ENCODE peak calls at places on chromosomes 3 and 15, in ten cellular contexts. One of them, this sample, is unnamed.
A peak's percentile ranks its signal among the peaks of the same experiment; 100 is the strongest.

GRCh38 chr3:123036352-123037014 is 8.9 kb upstream of the SEMA5B start:
- DNase-seq in stimulated activated CD4-positive, alpha-beta T cell treated with anti-CD3 and anti-CD28 coated beads, Interleukin-12 subunit alpha, Interleukin-12 subunit beta, amount 100 ng/mL, for 24 hours: no peak
- DNase-seq in A673: peak; percentile 35
- DNase-seq in HS-27A: no peak
- DNase-seq in activated CD8-positive, alpha-beta memory T cell treated with anti-CD3 and anti-CD28 coated beads, Interleukin-2, amount 10 ng/mL, durations not matched to agents 7 days and 5 days: no peak
- DNase-seq in stimulated activated naive B cell treated with anti-CD40 and anti-IgM and Interleukin-4, amounts not matched to agents 10 μg/mL and 1 μg/mL and 100 μg/mL, for 72 hours: no peak
- DNase-seq in frontal cortex: no peak
- DNase-seq in psoas muscle: no peak
- DNase-seq in naive thymus-derived CD8-positive, alpha-beta T cell: no peak
- DNase-seq in skeletal muscle cell: peak; percentile 25
- DNase-seq in this sample: peak; percentile 82

GRCh38 chr15:47471020-47471419 is 246.3 kb upstream of the SEMA6D start:
- DNase-seq in A673: no peak
- DNase-seq in psoas muscle: no peak
- DNase-seq in stimulated activated naive B cell treated with anti-CD40 and anti-IgM and Interleukin-4, amounts not matched to agents 10 μg/mL and 1 μg/mL and 100 μg/mL, for 72 hours: no peak
- DNase-seq in activated CD8-positive, alpha-beta memory T cell treated with anti-CD3 and anti-CD28 coated beads, Interleukin-2, amount 10 ng/mL, durations not matched to agents 7 days and 5 days: no peak
- DNase-seq in frontal cortex: no peak
- DNase-seq in HS-27A: no peak
- DNase-seq in stimulated activated CD4-positive, alpha-beta T cell treated with anti-CD3 and anti-CD28 coated beads, Interleukin-12 subunit alpha, Interleukin-12 subunit beta, amount 100 ng/mL, for 24 hours: no peak
- DNase-seq in naive thymus-derived CD8-positive, alpha-beta T cell: no peak
- DNase-seq in skeletal muscle cell: no peak
- DNase-seq in this sample: no peak

GRCh38 chr3:122977645-122978466 is 49.7 kb downstream of the SEMA5B start:
- DNase-seq in A673: peak; percentile 49
- DNase-seq in activated CD8-positive, alpha-beta memory T cell treated with anti-CD3 and anti-CD28 coated beads, Interleukin-2, amount 10 ng/mL, durations not matched to agents 7 days and 5 days: no peak
- DNase-seq in skeletal muscle cell: peak; percentile 80
- DNase-seq in frontal cortex: peak; percentile 54
- DNase-seq in stimulated activated CD4-positive, alpha-beta T cell treated with anti-CD3 and anti-CD28 coated beads, Interleukin-12 subunit alpha, Interleukin-12 subunit beta, amount 100 ng/mL, for 24 hours: no peak
- DNase-seq in stimulated activated naive B cell treated with anti-CD40 and anti-IgM and Interleukin-4, amounts not matched to agents 10 μg/mL and 1 μg/mL and 100 μg/mL, for 72 hours: no peak
- DNase-seq in HS-27A: peak; percentile 83
- DNase-seq in naive thymus-derived CD8-positive, alpha-beta T cell: no peak
- DNase-seq in psoas muscle: no peak
- DNase-seq in this sample: peak; percentile 83

GRCh38 chr3:17640466-17640865 is 102.0 kb downstream of the TBC1D5 start:
- DNase-seq in HS-27A: no peak
- DNase-seq in A673: no peak
- DNase-seq in psoas muscle: no peak
- DNase-seq in stimulated activated naive B cell treated with anti-CD40 and anti-IgM and Interleukin-4, amounts not matched to agents 10 μg/mL and 1 μg/mL and 100 μg/mL, for 72 hours: no peak
- DNase-seq in frontal cortex: no peak
- DNase-seq in stimulated activated CD4-positive, alpha-beta T cell treated with anti-CD3 and anti-CD28 coated beads, Interleukin-12 subunit alpha, Interleukin-12 subunit beta, amount 100 ng/mL, for 24 hours: no peak
- DNase-seq in activated CD8-positive, alpha-beta memory T cell treated with anti-CD3 and anti-CD28 coated beads, Interleukin-2, amount 10 ng/mL, durations not matched to agents 7 days and 5 days: no peak
- DNase-seq in skeletal muscle cell: no peak
- DNase-seq in naive thymus-derived CD8-positive, alpha-beta T cell: no peak
- DNase-seq in this sample: peak; percentile 36

GRCh38 chr3:130258532-130258952 is 86.9 kb upstream of the COL6A5 start:
- DNase-seq in stimulated activated naive B cell treated with anti-CD40 and anti-IgM and Interleukin-4, amounts not matched to agents 10 μg/mL and 1 μg/mL and 100 μg/mL, for 72 hours: no peak
- DNase-seq in stimulated activated CD4-positive, alpha-beta T cell treated with anti-CD3 and anti-CD28 coated beads, Interleukin-12 subunit alpha, Interleukin-12 subunit beta, amount 100 ng/mL, for 24 hours: no peak
- DNase-seq in naive thymus-derived CD8-positive, alpha-beta T cell: no peak
- DNase-seq in psoas muscle: no peak
- DNase-seq in skeletal muscle cell: peak; percentile 9
- DNase-seq in A673: no peak
- DNase-seq in activated CD8-positive, alpha-beta memory T cell treated with anti-CD3 and anti-CD28 coated beads, Interleukin-2, amount 10 ng/mL, durations not matched to agents 7 days and 5 days: no peak
- DNase-seq in HS-27A: no peak
- DNase-seq in frontal cortex: no peak
- DNase-seq in this sample: peak; percentile 91

GRCh38 chr3:46845860-46846623 is 17.2 kb downstream of the MYL3 start:
- DNase-seq in skeletal muscle cell: peak; percentile 24
- DNase-seq in stimulated activated CD4-positive, alpha-beta T cell treated with anti-CD3 and anti-CD28 coated beads, Interleukin-12 subunit alpha, Interleukin-12 subunit beta, amount 100 ng/mL, for 24 hours: peak; percentile 36
- DNase-seq in activated CD8-positive, alpha-beta memory T cell treated with anti-CD3 and anti-CD28 coated beads, Interleukin-2, amount 10 ng/mL, durations not matched to agents 7 days and 5 days: peak; percentile 72
- DNase-seq in naive thymus-derived CD8-positive, alpha-beta T cell: peak; percentile 83
- DNase-seq in frontal cortex: peak; percentile 80
- DNase-seq in A673: peak; percentile 68
- DNase-seq in psoas muscle: peak; percentile 84
- DNase-seq in HS-27A: peak; percentile 47
- DNase-seq in stimulated activated naive B cell treated with anti-CD40 and anti-IgM and Interleukin-4, amounts not matched to agents 10 μg/mL and 1 μg/mL and 100 μg/mL, for 72 hours: peak; percentile 76
- DNase-seq in this sample: peak; percentile 58

GRCh38 chr15:98503970-98504369 is 144.4 kb upstream of the IGF1R start:
- DNase-seq in naive thymus-derived CD8-positive, alpha-beta T cell: no peak
- DNase-seq in A673: no peak
- DNase-seq in stimulated activated CD4-positive, alpha-beta T cell treated with anti-CD3 and anti-CD28 coated beads, Interleukin-12 subunit alpha, Interleukin-12 subunit beta, amount 100 ng/mL, for 24 hours: no peak
- DNase-seq in psoas muscle: no peak
- DNase-seq in frontal cortex: no peak
- DNase-seq in skeletal muscle cell: no peak
- DNase-seq in activated CD8-positive, alpha-beta memory T cell treated with anti-CD3 and anti-CD28 coated beads, Interleukin-2, amount 10 ng/mL, durations not matched to agents 7 days and 5 days: no peak
- DNase-seq in stimulated activated naive B cell treated with anti-CD40 and anti-IgM and Interleukin-4, amounts not matched to agents 10 μg/mL and 1 μg/mL and 100 μg/mL, for 72 hours: no peak
- DNase-seq in HS-27A: no peak
- DNase-seq in this sample: peak; percentile 24

GRCh38 chr3:145798691-145799550 is 362.1 kb downstream of the PLOD2 start:
- DNase-seq in stimulated activated CD4-positive, alpha-beta T cell treated with anti-CD3 and anti-CD28 coated beads, Interleukin-12 subunit alpha, Interleukin-12 subunit beta, amount 100 ng/mL, for 24 hours: no peak
- DNase-seq in A673: peak; percentile 58
- DNase-seq in stimulated activated naive B cell treated with anti-CD40 and anti-IgM and Interleukin-4, amounts not matched to agents 10 μg/mL and 1 μg/mL and 100 μg/mL, for 72 hours: no peak
- DNase-seq in naive thymus-derived CD8-positive, alpha-beta T cell: no peak
- DNase-seq in psoas muscle: no peak
- DNase-seq in activated CD8-positive, alpha-beta memory T cell treated with anti-CD3 and anti-CD28 coated beads, Interleukin-2, amount 10 ng/mL, durations not matched to agents 7 days and 5 days: no peak
- DNase-seq in skeletal muscle cell: no peak
- DNase-seq in HS-27A: no peak
- DNase-seq in frontal cortex: no peak
- DNase-seq in this sample: no peak

GRCh38 chr3:44981751-44982150 is 5.7 kb downstream of the EXOSC7 start:
- DNase-seq in skeletal muscle cell: no peak
- DNase-seq in activated CD8-positive, alpha-beta memory T cell treated with anti-CD3 and anti-CD28 coated beads, Interleukin-2, amount 10 ng/mL, durations not matched to agents 7 days and 5 days: no peak
- DNase-seq in HS-27A: no peak
- DNase-seq in frontal cortex: no peak
- DNase-seq in stimulated activated naive B cell treated with anti-CD40 and anti-IgM and Interleukin-4, amounts not matched to agents 10 μg/mL and 1 μg/mL and 100 μg/mL, for 72 hours: no peak
- DNase-seq in A673: no peak
- DNase-seq in naive thymus-derived CD8-positive, alpha-beta T cell: no peak
- DNase-seq in psoas muscle: no peak
- DNase-seq in stimulated activated CD4-positive, alpha-beta T cell treated with anti-CD3 and anti-CD28 coated beads, Interleukin-12 subunit alpha, Interleukin-12 subunit beta, amount 100 ng/mL, for 24 hours: no peak
- DNase-seq in this sample: no peak

GRCh38 chr3:180492047-180492446 is 109.9 kb upstream of the TTC14 start:
- DNase-seq in activated CD8-positive, alpha-beta memory T cell treated with anti-CD3 and anti-CD28 coated beads, Interleukin-2, amount 10 ng/mL, durations not matched to agents 7 days and 5 days: no peak
- DNase-seq in frontal cortex: no peak
- DNase-seq in HS-27A: no peak
- DNase-seq in naive thymus-derived CD8-positive, alpha-beta T cell: no peak
- DNase-seq in psoas muscle: no peak
- DNase-seq in stimulated activated naive B cell treated with anti-CD40 and anti-IgM and Interleukin-4, amounts not matched to agents 10 μg/mL and 1 μg/mL and 100 μg/mL, for 72 hours: no peak
- DNase-seq in A673: no peak
- DNase-seq in stimulated activated CD4-positive, alpha-beta T cell treated with anti-CD3 and anti-CD28 coated beads, Interleukin-12 subunit alpha, Interleukin-12 subunit beta, amount 100 ng/mL, for 24 hours: no peak
- DNase-seq in skeletal muscle cell: no peak
- DNase-seq in this sample: no peak

GRCh38 chr15:79522656-79523055 is 90.5 kb downstream of the MINAR1 start:
- DNase-seq in A673: no peak
- DNase-seq in stimulated activated naive B cell treated with anti-CD40 and anti-IgM and Interleukin-4, amounts not matched to agents 10 μg/mL and 1 μg/mL and 100 μg/mL, for 72 hours: no peak
- DNase-seq in HS-27A: no peak
- DNase-seq in skeletal muscle cell: no peak
- DNase-seq in psoas muscle: no peak
- DNase-seq in activated CD8-positive, alpha-beta memory T cell treated with anti-CD3 and anti-CD28 coated beads, Interleukin-2, amount 10 ng/mL, durations not matched to agents 7 days and 5 days: no peak
- DNase-seq in frontal cortex: no peak
- DNase-seq in stimulated activated CD4-positive, alpha-beta T cell treated with anti-CD3 and anti-CD28 coated beads, Interleukin-12 subunit alpha, Interleukin-12 subunit beta, amount 100 ng/mL, for 24 hours: no peak
- DNase-seq in naive thymus-derived CD8-positive, alpha-beta T cell: no peak
- DNase-seq in this sample: peak; percentile 1

GRCh38 chr15:101242999-101243336 is 8.9 kb downstream of the CHSY1 start:
- DNase-seq in stimulated activated CD4-positive, alpha-beta T cell treated with anti-CD3 and anti-CD28 coated beads, Interleukin-12 subunit alpha, Interleukin-12 subunit beta, amount 100 ng/mL, for 24 hours: no peak
- DNase-seq in HS-27A: no peak
- DNase-seq in skeletal muscle cell: no peak
- DNase-seq in psoas muscle: no peak
- DNase-seq in A673: no peak
- DNase-seq in naive thymus-derived CD8-positive, alpha-beta T cell: no peak
- DNase-seq in frontal cortex: no peak
- DNase-seq in activated CD8-positive, alpha-beta memory T cell treated with anti-CD3 and anti-CD28 coated beads, Interleukin-2, amount 10 ng/mL, durations not matched to agents 7 days and 5 days: no peak
- DNase-seq in stimulated activated naive B cell treated with anti-CD40 and anti-IgM and Interleukin-4, amounts not matched to agents 10 μg/mL and 1 μg/mL and 100 μg/mL, for 72 hours: no peak
- DNase-seq in this sample: no peak

GRCh38 chr3:8988791-8989558 is 25.7 kb upstream of the RAD18 start:
- DNase-seq in HS-27A: no peak
- DNase-seq in psoas muscle: no peak
- DNase-seq in skeletal muscle cell: no peak
- DNase-seq in frontal cortex: no peak
- DNase-seq in stimulated activated naive B cell treated with anti-CD40 and anti-IgM and Interleukin-4, amounts not matched to agents 10 μg/mL and 1 μg/mL and 100 μg/mL, for 72 hours: no peak
- DNase-seq in A673: no peak
- DNase-seq in activated CD8-positive, alpha-beta memory T cell treated with anti-CD3 and anti-CD28 coated beads, Interleukin-2, amount 10 ng/mL, durations not matched to agents 7 days and 5 days: no peak
- DNase-seq in naive thymus-derived CD8-positive, alpha-beta T cell: no peak
- DNase-seq in stimulated activated CD4-positive, alpha-beta T cell treated with anti-CD3 and anti-CD28 coated beads, Interleukin-12 subunit alpha, Interleukin-12 subunit beta, amount 100 ng/mL, for 24 hours: no peak
- DNase-seq in this sample: no peak

GRCh38 chr15:89812126-89812846 is 2.4 kb downstream of the ANPEP start:
- DNase-seq in skeletal muscle cell: no peak
- DNase-seq in stimulated activated CD4-positive, alpha-beta T cell treated with anti-CD3 and anti-CD28 coated beads, Interleukin-12 subunit alpha, Interleukin-12 subunit beta, amount 100 ng/mL, for 24 hours: no peak
- DNase-seq in naive thymus-derived CD8-positive, alpha-beta T cell: no peak
- DNase-seq in stimulated activated naive B cell treated with anti-CD40 and anti-IgM and Interleukin-4, amounts not matched to agents 10 μg/mL and 1 μg/mL and 100 μg/mL, for 72 hours: no peak
- DNase-seq in frontal cortex: peak; percentile 54
- DNase-seq in activated CD8-positive, alpha-beta memory T cell treated with anti-CD3 and anti-CD28 coated beads, Interleukin-2, amount 10 ng/mL, durations not matched to agents 7 days and 5 days: no peak
- DNase-seq in A673: no peak
- DNase-seq in HS-27A: no peak
- DNase-seq in psoas muscle: peak; percentile 78
- DNase-seq in this sample: no peak

GRCh38 chr3:111975131-111975530 is 3.7 kb upstream of the ABHD10 start:
- DNase-seq in activated CD8-positive, alpha-beta memory T cell treated with anti-CD3 and anti-CD28 coated beads, Interleukin-2, amount 10 ng/mL, durations not matched to agents 7 days and 5 days: no peak
- DNase-seq in psoas muscle: no peak
- DNase-seq in stimulated activated CD4-positive, alpha-beta T cell treated with anti-CD3 and anti-CD28 coated beads, Interleukin-12 subunit alpha, Interleukin-12 subunit beta, amount 100 ng/mL, for 24 hours: no peak
- DNase-seq in naive thymus-derived CD8-positive, alpha-beta T cell: no peak
- DNase-seq in A673: no peak
- DNase-seq in HS-27A: no peak
- DNase-seq in skeletal muscle cell: no peak
- DNase-seq in frontal cortex: no peak
- DNase-seq in stimulated activated naive B cell treated with anti-CD40 and anti-IgM and Interleukin-4, amounts not matched to agents 10 μg/mL and 1 μg/mL and 100 μg/mL, for 72 hours: no peak
- DNase-seq in this sample: no peak

GRCh38 chr15:86125775-86126174 is 46.1 kb downstream of the AGBL1 start:
- DNase-seq in frontal cortex: no peak
- DNase-seq in skeletal muscle cell: no peak
- DNase-seq in HS-27A: no peak
- DNase-seq in stimulated activated CD4-positive, alpha-beta T cell treated with anti-CD3 and anti-CD28 coated beads, Interleukin-12 subunit alpha, Interleukin-12 subunit beta, amount 100 ng/mL, for 24 hours: no peak
- DNase-seq in stimulated activated naive B cell treated with anti-CD40 and anti-IgM and Interleukin-4, amounts not matched to agents 10 μg/mL and 1 μg/mL and 100 μg/mL, for 72 hours: no peak
- DNase-seq in activated CD8-positive, alpha-beta memory T cell treated with anti-CD3 and anti-CD28 coated beads, Interleukin-2, amount 10 ng/mL, durations not matched to agents 7 days and 5 days: no peak
- DNase-seq in naive thymus-derived CD8-positive, alpha-beta T cell: no peak
- DNase-seq in psoas muscle: no peak
- DNase-seq in A673: no peak
- DNase-seq in this sample: no peak

GRCh38 chr3:108804437-108804836 is 18.1 kb upstream of the TRAT1 start:
- DNase-seq in skeletal muscle cell: no peak
- DNase-seq in psoas muscle: no peak
- DNase-seq in HS-27A: no peak
- DNase-seq in stimulated activated naive B cell treated with anti-CD40 and anti-IgM and Interleukin-4, amounts not matched to agents 10 μg/mL and 1 μg/mL and 100 μg/mL, for 72 hours: no peak
- DNase-seq in naive thymus-derived CD8-positive, alpha-beta T cell: no peak
- DNase-seq in stimulated activated CD4-positive, alpha-beta T cell treated with anti-CD3 and anti-CD28 coated beads, Interleukin-12 subunit alpha, Interleukin-12 subunit beta, amount 100 ng/mL, for 24 hours: no peak
- DNase-seq in activated CD8-positive, alpha-beta memory T cell treated with anti-CD3 and anti-CD28 coated beads, Interleukin-2, amount 10 ng/mL, durations not matched to agents 7 days and 5 days: no peak
- DNase-seq in frontal cortex: no peak
- DNase-seq in A673: no peak
- DNase-seq in this sample: no peak

GRCh38 chr15:93319121-93319814 is 230.3 kb upstream of the RGMA start:
- DNase-seq in skeletal muscle cell: no peak
- DNase-seq in stimulated activated naive B cell treated with anti-CD40 and anti-IgM and Interleukin-4, amounts not matched to agents 10 μg/mL and 1 μg/mL and 100 μg/mL, for 72 hours: no peak
- DNase-seq in naive thymus-derived CD8-positive, alpha-beta T cell: no peak
- DNase-seq in psoas muscle: no peak
- DNase-seq in frontal cortex: no peak
- DNase-seq in A673: no peak
- DNase-seq in activated CD8-positive, alpha-beta memory T cell treated with anti-CD3 and anti-CD28 coated beads, Interleukin-2, amount 10 ng/mL, durations not matched to agents 7 days and 5 days: no peak
- DNase-seq in stimulated activated CD4-positive, alpha-beta T cell treated with anti-CD3 and anti-CD28 coated beads, Interleukin-12 subunit alpha, Interleukin-12 subunit beta, amount 100 ng/mL, for 24 hours: no peak
- DNase-seq in HS-27A: no peak
- DNase-seq in this sample: no peak

GRCh38 chr15:44215594-44215993 is 20.5 kb upstream of the FRMD5 start:
- DNase-seq in stimulated activated CD4-positive, alpha-beta T cell treated with anti-CD3 and anti-CD28 coated beads, Interleukin-12 subunit alpha, Interleukin-12 subunit beta, amount 100 ng/mL, for 24 hours: no peak
- DNase-seq in skeletal muscle cell: peak; percentile 60
- DNase-seq in naive thymus-derived CD8-positive, alpha-beta T cell: no peak
- DNase-seq in frontal cortex: no peak
- DNase-seq in A673: no peak
- DNase-seq in activated CD8-positive, alpha-beta memory T cell treated with anti-CD3 and anti-CD28 coated beads, Interleukin-2, amount 10 ng/mL, durations not matched to agents 7 days and 5 days: no peak
- DNase-seq in HS-27A: peak; percentile 81
- DNase-seq in stimulated activated naive B cell treated with anti-CD40 and anti-IgM and Interleukin-4, amounts not matched to agents 10 μg/mL and 1 μg/mL and 100 μg/mL, for 72 hours: no peak
- DNase-seq in psoas muscle: no peak
- DNase-seq in this sample: peak; percentile 81

GRCh38 chr15:86162172-86162591 is 82.5 kb downstream of the AGBL1 start:
- DNase-seq in stimulated activated CD4-positive, alpha-beta T cell treated with anti-CD3 and anti-CD28 coated beads, Interleukin-12 subunit alpha, Interleukin-12 subunit beta, amount 100 ng/mL, for 24 hours: no peak
- DNase-seq in frontal cortex: no peak
- DNase-seq in psoas muscle: peak; percentile 93
- DNase-seq in stimulated activated naive B cell treated with anti-CD40 and anti-IgM and Interleukin-4, amounts not matched to agents 10 μg/mL and 1 μg/mL and 100 μg/mL, for 72 hours: no peak
- DNase-seq in skeletal muscle cell: no peak
- DNase-seq in A673: no peak
- DNase-seq in HS-27A: no peak
- DNase-seq in naive thymus-derived CD8-positive, alpha-beta T cell: no peak
- DNase-seq in activated CD8-positive, alpha-beta memory T cell treated with anti-CD3 and anti-CD28 coated beads, Interleukin-2, amount 10 ng/mL, durations not matched to agents 7 days and 5 days: no peak
- DNase-seq in this sample: no peak

GRCh38 chr3:43770426-43771103 is 79.8 kb downstream of the ABHD5 start:
- DNase-seq in frontal cortex: peak; percentile 53
- DNase-seq in naive thymus-derived CD8-positive, alpha-beta T cell: no peak
- DNase-seq in stimulated activated naive B cell treated with anti-CD40 and anti-IgM and Interleukin-4, amounts not matched to agents 10 μg/mL and 1 μg/mL and 100 μg/mL, for 72 hours: no peak
- DNase-seq in HS-27A: peak; percentile 77
- DNase-seq in stimulated activated CD4-positive, alpha-beta T cell treated with anti-CD3 and anti-CD28 coated beads, Interleukin-12 subunit alpha, Interleukin-12 subunit beta, amount 100 ng/mL, for 24 hours: no peak
- DNase-seq in activated CD8-positive, alpha-beta memory T cell treated with anti-CD3 and anti-CD28 coated beads, Interleukin-2, amount 10 ng/mL, durations not matched to agents 7 days and 5 days: no peak
- DNase-seq in skeletal muscle cell: no peak
- DNase-seq in psoas muscle: peak; percentile 70
- DNase-seq in A673: no peak
- DNase-seq in this sample: peak; percentile 29

GRCh38 chr15:64216722-64217428 is 54.1 kb upstream of the PPIB start:
- DNase-seq in skeletal muscle cell: no peak
- DNase-seq in frontal cortex: no peak
- DNase-seq in stimulated activated CD4-positive, alpha-beta T cell treated with anti-CD3 and anti-CD28 coated beads, Interleukin-12 subunit alpha, Interleukin-12 subunit beta, amount 100 ng/mL, for 24 hours: no peak
- DNase-seq in activated CD8-positive, alpha-beta memory T cell treated with anti-CD3 and anti-CD28 coated beads, Interleukin-2, amount 10 ng/mL, durations not matched to agents 7 days and 5 days: no peak
- DNase-seq in stimulated activated naive B cell treated with anti-CD40 and anti-IgM and Interleukin-4, amounts not matched to agents 10 μg/mL and 1 μg/mL and 100 μg/mL, for 72 hours: no peak
- DNase-seq in psoas muscle: no peak
- DNase-seq in naive thymus-derived CD8-positive, alpha-beta T cell: no peak
- DNase-seq in HS-27A: no peak
- DNase-seq in A673: no peak
- DNase-seq in this sample: peak; percentile 6

GRCh38 chr3:132444333-132444732 is 27.0 kb downstream of the DNAJC13 start:
- DNase-seq in stimulated activated naive B cell treated with anti-CD40 and anti-IgM and Interleukin-4, amounts not matched to agents 10 μg/mL and 1 μg/mL and 100 μg/mL, for 72 hours: no peak
- DNase-seq in naive thymus-derived CD8-positive, alpha-beta T cell: no peak
- DNase-seq in A673: no peak
- DNase-seq in activated CD8-positive, alpha-beta memory T cell treated with anti-CD3 and anti-CD28 coated beads, Interleukin-2, amount 10 ng/mL, durations not matched to agents 7 days and 5 days: no peak
- DNase-seq in frontal cortex: no peak
- DNase-seq in HS-27A: no peak
- DNase-seq in stimulated activated CD4-positive, alpha-beta T cell treated with anti-CD3 and anti-CD28 coated beads, Interleukin-12 subunit alpha, Interleukin-12 subunit beta, amount 100 ng/mL, for 24 hours: no peak
- DNase-seq in skeletal muscle cell: no peak
- DNase-seq in psoas muscle: no peak
- DNase-seq in this sample: peak; percentile 17

GRCh38 chr3:124774841-124775402 is 44.7 kb downstream of the UMPS start:
- DNase-seq in HS-27A: no peak
- DNase-seq in skeletal muscle cell: no peak
- DNase-seq in A673: no peak
- DNase-seq in activated CD8-positive, alpha-beta memory T cell treated with anti-CD3 and anti-CD28 coated beads, Interleukin-2, amount 10 ng/mL, durations not matched to agents 7 days and 5 days: no peak
- DNase-seq in psoas muscle: no peak
- DNase-seq in naive thymus-derived CD8-positive, alpha-beta T cell: no peak
- DNase-seq in frontal cortex: no peak
- DNase-seq in stimulated activated CD4-positive, alpha-beta T cell treated with anti-CD3 and anti-CD28 coated beads, Interleukin-12 subunit alpha, Interleukin-12 subunit beta, amount 100 ng/mL, for 24 hours: no peak
- DNase-seq in stimulated activated naive B cell treated with anti-CD40 and anti-IgM and Interleukin-4, amounts not matched to agents 10 μg/mL and 1 μg/mL and 100 μg/mL, for 72 hours: no peak
- DNase-seq in this sample: no peak

GRCh38 chr3:141726483-141726882 is 11.6 kb upstream of the RNF7 start:
- DNase-seq in frontal cortex: no peak
- DNase-seq in activated CD8-positive, alpha-beta memory T cell treated with anti-CD3 and anti-CD28 coated beads, Interleukin-2, amount 10 ng/mL, durations not matched to agents 7 days and 5 days: no peak
- DNase-seq in HS-27A: no peak
- DNase-seq in psoas muscle: no peak
- DNase-seq in naive thymus-derived CD8-positive, alpha-beta T cell: no peak
- DNase-seq in A673: no peak
- DNase-seq in stimulated activated naive B cell treated with anti-CD40 and anti-IgM and Interleukin-4, amounts not matched to agents 10 μg/mL and 1 μg/mL and 100 μg/mL, for 72 hours: no peak
- DNase-seq in stimulated activated CD4-positive, alpha-beta T cell treated with anti-CD3 and anti-CD28 coated beads, Interleukin-12 subunit alpha, Interleukin-12 subunit beta, amount 100 ng/mL, for 24 hours: no peak
- DNase-seq in skeletal muscle cell: no peak
- DNase-seq in this sample: no peak

GRCh38 chr15:101088788-101089578 is 162.9 kb downstream of the CHSY1 start:
- DNase-seq in psoas muscle: peak; percentile 87
- DNase-seq in A673: peak; percentile 77
- DNase-seq in HS-27A: peak; percentile 12
- DNase-seq in frontal cortex: peak; percentile 75
- DNase-seq in naive thymus-derived CD8-positive, alpha-beta T cell: peak; percentile 77
- DNase-seq in activated CD8-positive, alpha-beta memory T cell treated with anti-CD3 and anti-CD28 coated beads, Interleukin-2, amount 10 ng/mL, durations not matched to agents 7 days and 5 days: peak; percentile 82
- DNase-seq in skeletal muscle cell: no peak
- DNase-seq in stimulated activated naive B cell treated with anti-CD40 and anti-IgM and Interleukin-4, amounts not matched to agents 10 μg/mL and 1 μg/mL and 100 μg/mL, for 72 hours: peak; percentile 63
- DNase-seq in stimulated activated CD4-positive, alpha-beta T cell treated with anti-CD3 and anti-CD28 coated beads, Interleukin-12 subunit alpha, Interleukin-12 subunit beta, amount 100 ng/mL, for 24 hours: peak; percentile 59
- DNase-seq in this sample: peak; percentile 24

GRCh38 chr3:50189274-50189673 is 2.1 kb upstream of the GNAT1 start:
- DNase-seq in HS-27A: peak; percentile 48
- DNase-seq in frontal cortex: peak; percentile 85
- DNase-seq in psoas muscle: peak; percentile 84
- DNase-seq in activated CD8-positive, alpha-beta memory T cell treated with anti-CD3 and anti-CD28 coated beads, Interleukin-2, amount 10 ng/mL, durations not matched to agents 7 days and 5 days: peak; percentile 63
- DNase-seq in stimulated activated naive B cell treated with anti-CD40 and anti-IgM and Interleukin-4, amounts not matched to agents 10 μg/mL and 1 μg/mL and 100 μg/mL, for 72 hours: no peak
- DNase-seq in skeletal muscle cell: peak; percentile 40
- DNase-seq in naive thymus-derived CD8-positive, alpha-beta T cell: no peak
- DNase-seq in A673: peak; percentile 77
- DNase-seq in stimulated activated CD4-positive, alpha-beta T cell treated with anti-CD3 and anti-CD28 coated beads, Interleukin-12 subunit alpha, Interleukin-12 subunit beta, amount 100 ng/mL, for 24 hours: no peak
- DNase-seq in this sample: peak; percentile 80

GRCh38 chr3:74009961-74010859 is 385.5 kb upstream of the PDZRN3 start:
- DNase-seq in stimulated activated CD4-positive, alpha-beta T cell treated with anti-CD3 and anti-CD28 coated beads, Interleukin-12 subunit alpha, Interleukin-12 subunit beta, amount 100 ng/mL, for 24 hours: no peak
- DNase-seq in psoas muscle: no peak
- DNase-seq in naive thymus-derived CD8-positive, alpha-beta T cell: no peak
- DNase-seq in activated CD8-positive, alpha-beta memory T cell treated with anti-CD3 and anti-CD28 coated beads, Interleukin-2, amount 10 ng/mL, durations not matched to agents 7 days and 5 days: no peak
- DNase-seq in frontal cortex: no peak
- DNase-seq in HS-27A: no peak
- DNase-seq in skeletal muscle cell: no peak
- DNase-seq in stimulated activated naive B cell treated with anti-CD40 and anti-IgM and Interleukin-4, amounts not matched to agents 10 μg/mL and 1 μg/mL and 100 μg/mL, for 72 hours: no peak
- DNase-seq in A673: no peak
- DNase-seq in this sample: no peak

This sample was measured in amniotic epithelial cell.